ENCODE peak calls at places on chromosomes 6 and 20, in five cellular contexts. One of them, this sample, is unnamed.

GRCh38 chr20:33408313-33408712 is 7.0 kb upstream of the CDK5RAP1 start:
- DNase-seq in stomach: no peak
- DNase-seq in GM06990: no peak
- DNase-seq in adipocyte: no peak
- DNase-seq in aorta: no peak
- DNase-seq in this sample: no peak

GRCh38 chr6:5085638-5086293 is 625 bp downstream of the PPP1R3G start:
- DNase-seq in adipocyte: peak; percentile 65
- DNase-seq in aorta: peak; percentile 67
- DNase-seq in stomach: no peak
- DNase-seq in GM06990: peak; percentile 57
- DNase-seq in this sample: peak; percentile 69

GRCh38 chr6:113644861-113645575 is 212.1 kb upstream of the MARCKS start:
- DNase-seq in GM06990: peak; percentile 64
- DNase-seq in adipocyte: peak; percentile 85
- DNase-seq in aorta: no peak
- DNase-seq in stomach: no peak
- DNase-seq in this sample: no peak

GRCh38 chr6:40796280-40797223 is 209.4 kb upstream of the LRFN2 start:
- DNase-seq in adipocyte: peak; percentile 3
- DNase-seq in aorta: no peak
- DNase-seq in GM06990: no peak
- DNase-seq in stomach: no peak
- DNase-seq in this sample: no peak

GRCh38 chr6:124798942-124799496 is 163.2 kb upstream of the RNF217 start:
- DNase-seq in adipocyte: peak; percentile 8
- DNase-seq in aorta: no peak
- DNase-seq in GM06990: no peak
- DNase-seq in stomach: no peak
- DNase-seq in this sample: no peak

GRCh38 chr6:144373195-144373594 is 88.1 kb downstream of the UTRN start:
- DNase-seq in aorta: no peak
- DNase-seq in GM06990: no peak
- DNase-seq in adipocyte: no peak
- DNase-seq in stomach: no peak
- DNase-seq in this sample: no peak

GRCh38 chr20:11716239-11716944 is 201.3 kb upstream of the BTBD3 start:
- DNase-seq in GM06990: no peak
- DNase-seq in adipocyte: peak; percentile 81
- DNase-seq in aorta: no peak
- DNase-seq in stomach: no peak
- DNase-seq in this sample: no peak

GRCh38 chr6:116447496-116448011 is 13.6 kb upstream of the CALHM6 start:
- DNase-seq in stomach: no peak
- DNase-seq in adipocyte: peak; percentile 95
- DNase-seq in GM06990: no peak
- DNase-seq in aorta: no peak
- DNase-seq in this sample: no peak

GRCh38 chr6:45445749-45446454 is 68.2 kb upstream of the SUPT3H start:
- DNase-seq in GM06990: no peak
- DNase-seq in stomach: peak; percentile 59
- DNase-seq in adipocyte: peak; percentile 99
- DNase-seq in aorta: peak; percentile 75
- DNase-seq in this sample: peak; percentile 73

GRCh38 chr6:11606287-11606686 is 68.7 kb downstream of the TMEM170B start:
- DNase-seq in adipocyte: no peak
- DNase-seq in GM06990: no peak
- DNase-seq in aorta: no peak
- DNase-seq in stomach: peak; percentile 46
- DNase-seq in this sample: no peak

GRCh38 chr6:20058912-20059311 is 153.4 kb downstream of the MBOAT1 start:
- DNase-seq in aorta: no peak
- DNase-seq in GM06990: no peak
- DNase-seq in adipocyte: no peak
- DNase-seq in stomach: no peak
- DNase-seq in this sample: no peak

GRCh38 chr6:163577404-163577803 is 162.9 kb downstream of the QKI start:
- DNase-seq in stomach: no peak
- DNase-seq in aorta: no peak
- DNase-seq in adipocyte: no peak
- DNase-seq in GM06990: no peak
- DNase-seq in this sample: no peak

DNA sequence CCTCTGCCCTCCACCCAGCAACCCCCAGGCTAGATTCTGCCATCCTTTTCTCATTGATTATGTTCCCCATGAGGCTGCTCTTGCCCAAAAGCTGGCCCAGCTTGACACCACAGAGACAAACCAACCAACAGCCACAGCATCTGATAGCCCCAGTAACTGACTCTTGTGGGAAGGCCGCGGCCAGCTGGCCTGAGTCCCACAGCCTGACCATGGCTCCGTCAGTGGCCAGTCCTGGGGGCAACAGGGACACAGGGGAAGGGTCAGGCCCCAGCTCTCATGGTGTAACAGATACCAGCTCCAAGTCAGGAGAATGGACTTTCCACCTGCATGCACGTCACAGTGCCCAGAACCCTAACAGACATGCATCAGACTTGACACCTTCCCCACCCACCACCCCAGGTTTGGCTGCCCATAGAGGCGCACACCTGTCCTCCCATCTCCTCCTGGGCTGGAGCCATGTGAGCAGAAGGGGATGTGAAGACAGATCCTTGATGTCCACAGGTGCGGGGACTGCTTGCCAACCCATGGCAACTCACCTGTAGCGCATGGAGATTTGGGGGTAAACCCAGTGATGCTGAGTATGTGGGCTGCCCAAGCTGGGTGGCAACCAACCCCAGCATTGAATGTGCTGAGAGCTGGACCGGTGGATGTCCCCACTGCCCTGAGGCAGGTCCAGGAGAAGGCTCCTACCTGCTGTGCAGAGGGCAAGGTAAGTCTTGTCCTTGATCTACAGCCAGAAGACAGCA is 18.8 kb downstream of the RIPOR3 start:
- DNase-seq in GM06990: no peak
- DNase-seq in aorta: no peak
- DNase-seq in adipocyte: no peak
- DNase-seq in stomach: no peak
- DNase-seq in this sample: no peak
- H3K4me3 ChIP-seq in GM06990: no peak overlapping the region
- H3K4me3 ChIP-seq in aorta: no peak overlapping the region
- H3K4me3 ChIP-seq in adipocyte: no peak overlapping the region
- H3K4me3 ChIP-seq in stomach: no peak overlapping the region
- H3K4me3 ChIP-seq in this sample: no peak overlapping the region

DNA sequence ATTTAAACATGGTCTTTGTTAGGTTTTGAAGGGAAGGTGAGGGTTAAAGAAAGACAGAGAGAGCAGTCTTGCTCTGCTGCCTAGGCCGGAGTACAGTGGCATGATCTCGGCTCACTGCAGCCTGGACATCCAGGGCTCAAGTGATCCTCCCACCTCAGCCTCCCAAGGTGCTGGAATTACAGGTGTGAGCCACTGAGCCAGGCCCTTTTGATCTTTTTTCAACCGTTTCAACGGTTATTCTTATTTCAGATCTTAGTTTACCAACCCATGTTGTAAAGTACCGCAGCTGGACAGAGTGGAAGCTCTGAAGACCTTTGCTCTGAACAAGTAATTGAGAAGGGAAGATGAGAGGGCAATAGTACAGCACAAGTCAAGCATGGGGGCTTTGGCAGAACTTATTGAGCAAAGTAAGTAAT is 1.2 kb upstream of the SRPK1 start:
- DNase-seq in stomach: no peak
- DNase-seq in adipocyte: no peak
- DNase-seq in aorta: no peak
- DNase-seq in GM06990: no peak
- DNase-seq in this sample: no peak
- H3K4me3 ChIP-seq in stomach: no peak overlapping the region
- H3K4me3 ChIP-seq in adipocyte: no peak overlapping the region
- H3K4me3 ChIP-seq in aorta: no peak overlapping the region
- H3K4me3 ChIP-seq in GM06990: peak overlapping the region; percentile 78
- H3K4me3 ChIP-seq in this sample: no peak overlapping the region

GRCh38 chr6:138795809-138796469 is at the start of gene ECT2L:
- DNase-seq in aorta: peak; percentile 83
- DNase-seq in adipocyte: peak; percentile 22
- DNase-seq in stomach: peak; percentile 60
- DNase-seq in GM06990: no peak
- DNase-seq in this sample: peak; percentile 73
- H3K4me3 ChIP-seq in aorta: peak within 1 kb of the TSS; percentile 1
- H3K4me3 ChIP-seq in adipocyte: peak within 1 kb of the TSS; percentile 74
- H3K4me3 ChIP-seq in stomach: peak within 1 kb of the TSS; percentile 41
- H3K4me3 ChIP-seq in GM06990: no peak within 1 kb of the TSS
- H3K4me3 ChIP-seq in this sample: peak within 1 kb of the TSS; percentile 34

GRCh38 chr6:32249262-32249661 is 25.4 kb upstream of the NOTCH4 start:
- DNase-seq in adipocyte: no peak
- DNase-seq in aorta: no peak
- DNase-seq in stomach: no peak
- DNase-seq in GM06990: no peak
- DNase-seq in this sample: no peak

GRCh38 chr6:32244270-32244669 is 20.4 kb upstream of the NOTCH4 start:
- DNase-seq in aorta: no peak
- DNase-seq in adipocyte: peak; percentile 47
- DNase-seq in GM06990: no peak
- DNase-seq in stomach: no peak
- DNase-seq in this sample: no peak

GRCh38 chr6:32239462-32239861 is 15.6 kb upstream of the NOTCH4 start:
- DNase-seq in adipocyte: no peak
- DNase-seq in aorta: no peak
- DNase-seq in stomach: no peak
- DNase-seq in GM06990: no peak
- DNase-seq in this sample: no peak

GRCh38 chr6:32240686-32241085 is 16.8 kb upstream of the NOTCH4 start:
- DNase-seq in aorta: no peak
- DNase-seq in stomach: no peak
- DNase-seq in GM06990: no peak
- DNase-seq in adipocyte: no peak
- DNase-seq in this sample: no peak

GRCh38 chr6:32244946-32245398 is 21.1 kb upstream of the NOTCH4 start:
- DNase-seq in aorta: peak; percentile 86
- DNase-seq in adipocyte: peak; percentile 91
- DNase-seq in stomach: peak; percentile 71
- DNase-seq in GM06990: peak; percentile 60
- DNase-seq in this sample: peak; percentile 89
- H3K4me3 ChIP-seq in aorta: no peak overlapping the region
- H3K4me3 ChIP-seq in adipocyte: peak overlapping the region; percentile 70
- H3K4me3 ChIP-seq in stomach: no peak overlapping the region
- H3K4me3 ChIP-seq in GM06990: no peak overlapping the region
- H3K4me3 ChIP-seq in this sample: no peak overlapping the region

DNA sequence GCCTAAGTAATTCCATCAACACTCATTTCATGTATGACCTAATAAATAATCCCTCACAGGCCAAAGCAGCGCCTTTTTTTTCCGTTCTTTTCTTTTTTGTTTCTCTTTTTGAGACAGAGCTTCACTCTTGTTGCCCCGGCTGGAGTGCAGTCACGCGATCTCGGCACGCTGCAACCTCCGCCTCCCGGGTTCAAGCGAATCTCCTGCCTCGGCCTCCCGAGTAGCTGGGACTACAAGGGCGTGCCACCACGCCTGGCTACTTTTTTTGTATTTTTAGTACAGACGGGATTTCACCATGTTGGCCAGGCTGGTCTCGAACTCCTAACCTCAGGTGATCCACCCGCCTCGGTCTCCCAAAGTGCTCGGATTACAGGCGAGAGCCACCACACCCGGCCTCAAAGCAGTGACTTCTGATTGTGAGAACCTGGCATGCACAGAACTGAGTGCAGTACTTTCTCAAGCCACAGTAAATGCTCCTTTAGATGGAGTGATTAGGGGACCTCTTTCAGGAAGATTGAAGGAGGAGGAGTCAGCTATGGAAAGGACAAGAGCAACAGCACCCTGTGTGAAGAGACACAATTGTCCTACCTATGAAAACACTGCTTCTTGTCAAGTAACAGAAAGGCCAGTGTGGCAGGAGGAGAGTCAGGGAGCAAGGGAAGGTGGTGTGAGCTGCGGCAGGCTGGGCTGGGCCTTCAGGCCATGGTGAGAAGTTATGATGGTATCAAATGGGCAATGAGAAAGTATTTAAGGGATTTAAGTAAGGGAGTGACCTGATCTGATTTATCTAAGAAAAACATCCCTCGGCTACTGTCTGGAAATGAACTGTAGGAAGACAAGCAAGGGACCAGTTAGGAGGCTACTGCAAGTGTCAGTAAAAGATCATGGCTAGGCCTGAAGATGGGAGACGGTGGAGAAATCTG is 1.7 kb upstream of the SCAF8 start:
- DNase-seq in aorta: no peak
- DNase-seq in GM06990: no peak
- DNase-seq in stomach: no peak
- DNase-seq in adipocyte: no peak
- DNase-seq in this sample: no peak
- H3K4me3 ChIP-seq in aorta: no peak overlapping the region
- H3K4me3 ChIP-seq in GM06990: no peak overlapping the region
- H3K4me3 ChIP-seq in stomach: no peak overlapping the region
- H3K4me3 ChIP-seq in adipocyte: no peak overlapping the region
- H3K4me3 ChIP-seq in this sample: no peak overlapping the region

GRCh38 chr6:2942916-2943563 is 28.3 kb downstream of the SERPINB6 start:
- DNase-seq in aorta: no peak
- DNase-seq in GM06990: no peak
- DNase-seq in adipocyte: no peak
- DNase-seq in stomach: peak; percentile 9
- DNase-seq in this sample: no peak

GRCh38 chr6:2943564-2943955 is 27.8 kb downstream of the SERPINB6 start:
- DNase-seq in adipocyte: no peak
- DNase-seq in stomach: peak; percentile 22
- DNase-seq in GM06990: no peak
- DNase-seq in aorta: no peak
- DNase-seq in this sample: no peak

GRCh38 chr6:2944405-2945068 is 26.8 kb downstream of the SERPINB6 start:
- DNase-seq in stomach: no peak
- DNase-seq in aorta: no peak
- DNase-seq in GM06990: no peak
- DNase-seq in adipocyte: no peak
- DNase-seq in this sample: no peak

GRCh38 chr6:2947424-2947823 is 23.9 kb downstream of the SERPINB6 start:
- DNase-seq in GM06990: no peak
- DNase-seq in stomach: no peak
- DNase-seq in aorta: no peak
- DNase-seq in adipocyte: no peak
- DNase-seq in this sample: no peak

GRCh38 chr6:2945069-2945452 is 26.3 kb downstream of the SERPINB6 start:
- DNase-seq in GM06990: no peak
- DNase-seq in adipocyte: no peak
- DNase-seq in aorta: no peak
- DNase-seq in stomach: no peak
- DNase-seq in this sample: no peak
- H3K4me3 ChIP-seq in GM06990: no peak overlapping the region
- H3K4me3 ChIP-seq in adipocyte: no peak overlapping the region
- H3K4me3 ChIP-seq in aorta: no peak overlapping the region
- H3K4me3 ChIP-seq in stomach: no peak overlapping the region
- H3K4me3 ChIP-seq in this sample: no peak overlapping the region

DNA sequence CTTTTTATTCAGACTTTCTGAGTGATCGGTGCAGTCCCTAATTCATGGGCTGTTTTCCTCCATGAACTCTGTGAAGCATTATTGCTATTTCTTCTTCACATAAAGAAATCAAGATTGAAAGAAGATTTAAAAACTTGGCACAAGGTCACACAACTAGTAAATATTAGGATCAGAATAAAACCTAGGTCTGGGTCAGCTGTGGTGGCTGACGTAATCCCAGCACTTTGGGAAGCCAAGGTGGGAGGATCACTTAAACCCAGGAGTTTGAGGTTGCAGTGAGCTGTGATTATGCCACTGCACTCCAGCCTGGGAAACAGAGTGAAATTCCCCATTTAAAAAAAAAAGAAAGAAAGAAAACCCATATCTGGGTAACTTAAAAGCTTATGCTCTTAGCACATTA is 1.4 kb downstream of the ZSCAN9 start:
- DNase-seq in adipocyte: no peak
- DNase-seq in GM06990: no peak
- DNase-seq in aorta: no peak
- DNase-seq in stomach: no peak
- DNase-seq in this sample: no peak
- H3K4me3 ChIP-seq in adipocyte: no peak overlapping the region
- H3K4me3 ChIP-seq in GM06990: no peak overlapping the region
- H3K4me3 ChIP-seq in aorta: no peak overlapping the region
- H3K4me3 ChIP-seq in stomach: peak overlapping the region; percentile 80
- H3K4me3 ChIP-seq in this sample: no peak overlapping the region

This sample was measured in upper lobe of right lung.